ENCODE peak calls at places on chromosomes 2 and 18, in four cellular contexts. S is sigmoid colon; K is activated CD8-positive, alpha-beta T cell treated with anti-CD3 and anti-CD28 coated beads for 36 hours; U is K562. G is an unnamed sample.

GRCh38 chr18:58580078-58580477 is 48.8 kb downstream of the ALPK2 start:
- DNase-seq in K (no peak), U (no peak), S (no peak), G (no peak)

GRCh38 chr2:159124931-159125467 is 156.6 kb downstream of the TANC1 start:
- DNase-seq in U (no peak), S (no peak), K (no peak), G (no peak)

GRCh38 chr2:171158036-171158789 is 2.5 kb downstream of the TLK1 start:
- DNase-seq in U (peak; percentile 51), K (no peak), S (no peak), G (no peak)

GRCh38 chr2:11773111-11773510 is 26.7 kb downstream of the LPIN1 start:
- DNase-seq in U (no peak), K (no peak), S (peak; percentile 19), G (no peak)

GRCh38 chr2:233119806-233120205 is 59.7 kb downstream of the INPP5D start:
- DNase-seq in S (no peak), U (no peak), K (no peak), G (peak; percentile 38)

GRCh38 chr18:48488388-48488850 is 50.4 kb upstream of the CTIF start:
- DNase-seq in K (no peak), U (no peak), S (no peak), G (no peak)

GRCh38 chr18:56044239-56044638 is 456.2 kb upstream of the TCF4 start:
- DNase-seq in U (no peak), S (no peak), K (no peak), G (no peak)

GRCh38 chr2:241125626-241126025 is 23.5 kb upstream of the MTERF4 start:
- DNase-seq in S (peak; percentile 43), U (no peak), K (no peak), G (peak; percentile 42)

GRCh38 chr2:201971516-201972228 is 62.0 kb upstream of the FZD7 start:
- DNase-seq in S (peak; percentile 24), U (no peak), K (no peak), G (no peak)

GRCh38 chr2:112811841-112812306 is 24.7 kb downstream of the IL1B start:
- DNase-seq in K (no peak), S (no peak), U (no peak), G (no peak)

GRCh38 chr2:101442667-101443061 is 32.2 kb downstream of the RFX8 start:
- DNase-seq in K (no peak), U (no peak), S (no peak), G (no peak)

GRCh38 chr2:38076250-38076709 is 329 bp upstream of the CYP1B1 start:
- DNase-seq in U (no peak), K (peak; percentile 76), S (peak; percentile 90), G (no peak)

GRCh38 chr2:103887625-103888024 is 966.3 kb upstream of the POU3F3 start:
- DNase-seq in S (no peak), K (no peak), U (no peak), G (no peak)

GRCh38 chr2:158894078-158894477 is 74.4 kb upstream of the TANC1 start:
- DNase-seq in U (no peak), S (no peak), K (no peak), G (no peak)

GRCh38 chr2:88903744-88904353 is 212.4 kb downstream of the RPIA start:
- DNase-seq in U (peak; percentile 51), S (no peak), K (peak; percentile 11), G (no peak)

GRCh38 chr2:54634564-54635511 is 88.6 kb upstream of the EML6 start:
- DNase-seq in U (no peak), K (peak; percentile 21), S (peak; percentile 84), G (no peak)

GRCh38 chr2:11319939-11320338 is 24.5 kb downstream of the ROCK2 start:
- DNase-seq in U (no peak), K (no peak), S (no peak), G (no peak)

GRCh38 chr2:202278944-202279343 is 13.4 kb downstream of the NOP58 start:
- DNase-seq in U (no peak), K (no peak), S (no peak), G (no peak)

GRCh38 chr2:231640229-231640628 is 47.6 kb downstream of the TEX44 start:
- DNase-seq in K (no peak), U (no peak), S (no peak), G (no peak)

GRCh38 chr2:3348771-3349170 is 28.8 kb downstream of the EIPR1 start:
- DNase-seq in K (no peak), U (no peak), S (no peak), G (no peak)

GRCh38 chr2:201854221-201854801 is 48.0 kb downstream of the CDK15 start:
- DNase-seq in S (no peak), U (no peak), K (no peak), G (no peak)

GRCh38 chr2:30425326-30425725 is 21.7 kb upstream of the LCLAT1 start:
- DNase-seq in K (no peak), S (no peak), U (no peak), G (no peak)

GRCh38 chr2:9782197-9782719 is 61.0 kb upstream of the TAF1B start:
- DNase-seq in U (no peak), S (no peak), K (peak; percentile 85), G (no peak)

GRCh38 chr2:102585704-102586404 is 33.5 kb upstream of the SLC9A2 start:
- DNase-seq in U (no peak), S (no peak), K (no peak), G (no peak)

GRCh38 chr2:10075571-10076209 is 4.5 kb downstream of the CYS1 start:
- DNase-seq in K (no peak), U (no peak), S (no peak), G (no peak)

GRCh38 chr18:46793565-46793964 is 36.7 kb upstream of the ST8SIA5 start:
- DNase-seq in U (no peak), S (no peak), K (no peak), G (no peak)

GRCh38 chr2:43152711-43153627 is 73.4 kb downstream of the ZFP36L2 start:
- DNase-seq in S (no peak), U (no peak), K (no peak), G (no peak)

GRCh38 chr2:119289093-119289492 is 65.5 kb downstream of the STEAP3 start:
- DNase-seq in U (no peak), S (peak; percentile 74), K (no peak), G (no peak)

GRCh38 chr2:10544252-10544651 is 96.1 kb upstream of the ODC1 start:
- DNase-seq in U (no peak), S (no peak), K (peak; percentile 72), G (no peak)

GRCh38 chr2:172930871-172931255 is 144.8 kb upstream of the MAP3K20 start:
- DNase-seq in U (no peak), S (no peak), K (no peak), G (no peak)

GRCh38 chr2:229586746-229587705 is 127.3 kb downstream of the DNER start:
- DNase-seq in U (peak; percentile 42), K (peak; percentile 55), S (peak; percentile 91), G (peak; percentile 94)

GRCh38 chr18:9537638-9538037 is 62.3 kb downstream of the RALBP1 start:
- DNase-seq in K (no peak), U (no peak), S (no peak), G (no peak)

GRCh38 chr2:191539068-191539467 is 138.9 kb upstream of the NABP1 start:
- DNase-seq in K (peak; percentile 63), U (peak; percentile 10), S (no peak), G (no peak)

GRCh38 chr2:188978291-188979081 is 4.3 kb downstream of the COL3A1 start:
- DNase-seq in K (peak; percentile 3), S (no peak), U (no peak), G (no peak)

GRCh38 chr2:178284613-178285286 is 90.4 kb downstream of the OSBPL6 start:
- DNase-seq in S (no peak), U (no peak), K (no peak), G (no peak)

GRCh38 chr18:8868276-8868675 is 162.9 kb downstream of the MTCL1 start:
- DNase-seq in S (no peak), K (no peak), U (no peak), G (no peak)

GRCh38 chr18:50044402-50044801 is 150.5 kb downstream of the MYO5B start:
- DNase-seq in S (no peak), U (peak; percentile 18), K (no peak), G (no peak)

GRCh38 chr2:200615247-200615646 is 29.4 kb downstream of the AOX1 start:
- DNase-seq in K (no peak), U (no peak), S (no peak), G (no peak)
- TF ChIP-seq CTCF in K (no peak), U (no peak), S (no peak), G (no peak)

GRCh38 chr18:80182855-80183254 is 64.5 kb downstream of the PARD6G start:
- DNase-seq in S (no peak), U (no peak), K (no peak), G (no peak)
- TF ChIP-seq CTCF in S (no peak), U (no peak), K (no peak), G (no peak)

GRCh38 chr18:40249390-40250080 is 1705.5 kb upstream of the PIK3C3 start:
- DNase-seq in S (no peak), U (no peak), K (no peak), G (no peak)

DNA sequence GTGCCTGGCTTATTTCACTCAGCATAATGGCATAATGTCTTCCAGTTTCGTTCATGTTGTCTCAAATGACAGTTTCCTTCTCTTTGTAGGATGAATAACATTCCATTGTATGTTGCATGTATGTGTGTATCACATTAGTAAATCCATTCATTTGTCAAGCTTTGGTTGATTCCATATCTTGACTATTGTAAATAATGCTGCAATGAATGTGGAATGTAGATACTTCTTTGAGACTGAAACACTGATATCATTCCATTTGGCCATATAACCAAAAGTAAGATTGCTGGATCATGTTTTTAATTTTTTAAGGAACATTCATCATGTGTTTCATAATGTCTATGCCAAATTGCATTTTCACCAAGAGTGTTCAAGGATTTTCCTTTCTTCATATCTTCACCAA is 1711.4 kb upstream of the PIK3C3 start:
- DNase-seq in S (no peak), K (no peak), U (no peak), G (no peak)
- TF ChIP-seq CTCF in S (no peak), K (no peak), U (no peak), G (no peak)

GRCh38 chr2:69997296-69998184 is 36.1 kb upstream of the ASPRV1 start:
- DNase-seq in S (no peak), U (peak; percentile 69), K (peak; percentile 43), G (no peak)
- TF ChIP-seq CTCF in S (no peak), U (no peak), K (no peak), G (no peak)

GRCh38 chr2:52558265-52558664 is 1209.3 kb upstream of the CHAC2 start:
- DNase-seq in S (no peak), U (no peak), K (no peak), G (no peak)

GRCh38 chr2:52563144-52563543 is 1204.5 kb upstream of the CHAC2 start:
- DNase-seq in U (no peak), K (no peak), S (no peak), G (no peak)
- TF ChIP-seq CTCF in U (no peak), K (no peak), S (no peak), G (no peak)

DNA sequence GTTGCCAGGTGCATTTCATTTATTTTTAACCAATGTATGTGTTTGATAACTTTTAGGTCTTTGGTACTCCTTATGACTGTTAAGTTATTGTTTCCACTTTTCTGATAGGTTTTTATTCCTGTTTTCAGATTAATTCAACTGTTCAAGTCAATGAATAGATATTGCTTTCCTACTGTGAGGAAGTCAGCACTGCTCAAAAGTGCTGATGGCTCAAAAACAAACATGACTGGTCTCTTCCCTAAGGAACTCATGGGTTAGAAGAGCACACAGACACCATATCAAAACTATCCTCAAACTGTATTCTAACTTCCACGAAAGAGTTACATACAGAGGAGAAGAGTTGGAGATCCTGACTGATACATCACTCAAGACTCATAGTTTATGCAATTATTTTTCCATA is 39.9 kb upstream of the REG3G start:
- DNase-seq in K (no peak), U (no peak), S (no peak), G (no peak)
- TF ChIP-seq CTCF in K (no peak), U (no peak), S (no peak), G (no peak)

GRCh38 chr2:174798801-174799200 is 34.5 kb upstream of the CHRNA1 start:
- DNase-seq in U (no peak), S (no peak), K (no peak), G (no peak)
- TF ChIP-seq CTCF in U (no peak), S (no peak), K (no peak), G (no peak)

G was measured in chondrocyte.